ENCODE peak calls at places on chromosomes 12 and 14, in seven cellular contexts. One of them, this sample, is unnamed. For H3K9me3, the result is how much of the 10 kb centered on the place peaks cover.

GRCh38 chr14:103806805-103807204 is 40.6 kb downstream of the PPP1R13B start:
- DNase-seq in astrocyte: no peak
- DNase-seq in MM.1S: no peak
- DNase-seq in tibial artery: no peak
- DNase-seq in colonic mucosa: no peak
- DNase-seq in mammary epithelial cell: no peak
- DNase-seq in left ventricle myocardium inferior: no peak
- DNase-seq in this sample: no peak

GRCh38 chr12:11812558-11813421 is 163.3 kb downstream of the ETV6 start:
- DNase-seq in astrocyte: no peak
- DNase-seq in MM.1S: peak
- DNase-seq in tibial artery: no peak
- DNase-seq in colonic mucosa: peak
- DNase-seq in mammary epithelial cell: peak
- DNase-seq in left ventricle myocardium inferior: no peak
- DNase-seq in this sample: no peak

GRCh38 chr12:77362871-77363270 is 297.5 kb upstream of the E2F7 start:
- DNase-seq in astrocyte: no peak
- DNase-seq in MM.1S: no peak
- DNase-seq in tibial artery: no peak
- DNase-seq in colonic mucosa: no peak
- DNase-seq in mammary epithelial cell: no peak
- DNase-seq in left ventricle myocardium inferior: no peak
- DNase-seq in this sample: no peak

GRCh38 chr12:112153181-112153899 is 28.0 kb downstream of the TRAFD1 start:
- DNase-seq in astrocyte: no peak
- DNase-seq in MM.1S: no peak
- DNase-seq in tibial artery: no peak
- DNase-seq in colonic mucosa: no peak
- DNase-seq in mammary epithelial cell: no peak
- DNase-seq in left ventricle myocardium inferior: no peak
- DNase-seq in this sample: no peak

GRCh38 chr12:62166525-62166924 is 93.7 kb upstream of the USP15 start:
- DNase-seq in astrocyte: no peak
- DNase-seq in MM.1S: no peak
- DNase-seq in tibial artery: no peak
- DNase-seq in colonic mucosa: no peak
- DNase-seq in mammary epithelial cell: no peak
- DNase-seq in left ventricle myocardium inferior: no peak
- DNase-seq in this sample: no peak

GRCh38 chr14:37230551-37231194 is 32.9 kb downstream of the MIPOL1 start:
- DNase-seq in astrocyte: peak
- DNase-seq in MM.1S: peak
- DNase-seq in tibial artery: no peak
- DNase-seq in colonic mucosa: no peak
- DNase-seq in mammary epithelial cell: peak
- DNase-seq in left ventricle myocardium inferior: no peak
- DNase-seq in this sample: peak

GRCh38 chr14:47626151-47627035 is 49.0 kb downstream of the MDGA2 start:
- DNase-seq in astrocyte: no peak
- DNase-seq in MM.1S: no peak
- DNase-seq in tibial artery: no peak
- DNase-seq in colonic mucosa: no peak
- DNase-seq in mammary epithelial cell: no peak
- DNase-seq in left ventricle myocardium inferior: no peak
- DNase-seq in this sample: no peak

GRCh38 chr14:101559624-101560533 is 1.4 kb upstream of the DIO3 start:
- DNase-seq in astrocyte: peak
- DNase-seq in MM.1S: no peak
- DNase-seq in tibial artery: no peak
- DNase-seq in colonic mucosa: no peak
- DNase-seq in mammary epithelial cell: no peak
- DNase-seq in left ventricle myocardium inferior: peak
- DNase-seq in this sample: no peak

GRCh38 chr14:31876741-31877140 is 200.4 kb upstream of the ARHGAP5 start:
- DNase-seq in astrocyte: no peak
- DNase-seq in MM.1S: no peak
- DNase-seq in tibial artery: no peak
- DNase-seq in colonic mucosa: no peak
- DNase-seq in mammary epithelial cell: no peak
- DNase-seq in left ventricle myocardium inferior: no peak
- DNase-seq in this sample: no peak

GRCh38 chr12:12379831-12380730 is 23.2 kb downstream of the BORCS5 start:
- DNase-seq in astrocyte: no peak
- DNase-seq in MM.1S: no peak
- DNase-seq in tibial artery: no peak
- DNase-seq in colonic mucosa: no peak
- DNase-seq in mammary epithelial cell: no peak
- DNase-seq in left ventricle myocardium inferior: no peak
- DNase-seq in this sample: peak

GRCh38 chr12:52005903-52006703 is 643 bp upstream of the TAMALIN start:
- DNase-seq in astrocyte: no peak
- DNase-seq in MM.1S: no peak
- DNase-seq in tibial artery: peak
- DNase-seq in colonic mucosa: peak
- DNase-seq in mammary epithelial cell: no peak
- DNase-seq in left ventricle myocardium inferior: no peak
- DNase-seq in this sample: peak

GRCh38 chr12:54229624-54230212 is 40.9 kb upstream of the SMUG1 start:
- DNase-seq in astrocyte: peak
- DNase-seq in MM.1S: no peak
- DNase-seq in tibial artery: no peak
- DNase-seq in colonic mucosa: no peak
- DNase-seq in mammary epithelial cell: peak
- DNase-seq in left ventricle myocardium inferior: no peak
- DNase-seq in this sample: no peak

GRCh38 chr12:124286946-124287345 is 7.9 kb upstream of the RFLNA start:
- DNase-seq in astrocyte: no peak
- DNase-seq in MM.1S: no peak
- DNase-seq in tibial artery: no peak
- DNase-seq in colonic mucosa: no peak
- DNase-seq in mammary epithelial cell: no peak
- DNase-seq in left ventricle myocardium inferior: no peak
- DNase-seq in this sample: no peak

GRCh38 chr14:103685276-103686211 is 29.7 kb downstream of the XRCC3 start:
- DNase-seq in astrocyte: no peak
- DNase-seq in MM.1S: no peak
- DNase-seq in tibial artery: no peak
- DNase-seq in colonic mucosa: no peak
- DNase-seq in mammary epithelial cell: no peak
- DNase-seq in left ventricle myocardium inferior: no peak
- DNase-seq in this sample: no peak

GRCh38 chr12:41795910-41796309 is 348.8 kb downstream of the GXYLT1 start:
- DNase-seq in astrocyte: no peak
- DNase-seq in MM.1S: no peak
- DNase-seq in tibial artery: no peak
- DNase-seq in colonic mucosa: no peak
- DNase-seq in mammary epithelial cell: no peak
- DNase-seq in left ventricle myocardium inferior: no peak
- DNase-seq in this sample: no peak

GRCh38 chr12:76944892-76945291 is 66.1 kb upstream of the CSRP2 start:
- DNase-seq in astrocyte: no peak
- DNase-seq in MM.1S: no peak
- DNase-seq in tibial artery: no peak
- DNase-seq in colonic mucosa: no peak
- DNase-seq in mammary epithelial cell: no peak
- DNase-seq in left ventricle myocardium inferior: no peak
- DNase-seq in this sample: no peak

GRCh38 chr14:51093371-51094281 is 1.3 kb downstream of the TRIM9 start:
- DNase-seq in astrocyte: no peak
- DNase-seq in MM.1S: no peak
- DNase-seq in tibial artery: no peak
- DNase-seq in colonic mucosa: peak
- DNase-seq in mammary epithelial cell: peak
- DNase-seq in left ventricle myocardium inferior: peak
- DNase-seq in this sample: peak

GRCh38 chr14:87837306-87837705 is 155.7 kb downstream of the GALC start:
- DNase-seq in astrocyte: no peak
- DNase-seq in MM.1S: no peak
- DNase-seq in tibial artery: no peak
- DNase-seq in colonic mucosa: no peak
- DNase-seq in mammary epithelial cell: no peak
- DNase-seq in left ventricle myocardium inferior: no peak
- DNase-seq in this sample: no peak

GRCh38 chr12:24754690-24755638 is 193.9 kb downstream of the BCAT1 start:
- DNase-seq in astrocyte: peak
- DNase-seq in MM.1S: no peak
- DNase-seq in tibial artery: no peak
- DNase-seq in colonic mucosa: no peak
- DNase-seq in mammary epithelial cell: peak
- DNase-seq in left ventricle myocardium inferior: no peak
- DNase-seq in this sample: no peak

GRCh38 chr14:26636571-26636970 is 38.7 kb upstream of the NOVA1 start:
- DNase-seq in astrocyte: peak
- DNase-seq in MM.1S: no peak
- DNase-seq in tibial artery: no peak
- DNase-seq in colonic mucosa: no peak
- DNase-seq in mammary epithelial cell: no peak
- DNase-seq in left ventricle myocardium inferior: no peak
- DNase-seq in this sample: no peak
- H3K4me3 ChIP-seq in astrocyte: no peak
- H3K4me3 ChIP-seq in MM.1S: no peak
- H3K4me3 ChIP-seq in tibial artery: peak
- H3K4me3 ChIP-seq in colonic mucosa: no peak
- H3K4me3 ChIP-seq in mammary epithelial cell: no peak
- H3K4me3 ChIP-seq in left ventricle myocardium inferior: peak
- H3K4me3 ChIP-seq in this sample: no peak

GRCh38 chr12:109871678-109872314 is 8.5 kb downstream of the GLTP start:
- DNase-seq in astrocyte: no peak
- DNase-seq in MM.1S: no peak
- DNase-seq in tibial artery: no peak
- DNase-seq in colonic mucosa: peak
- DNase-seq in mammary epithelial cell: no peak
- DNase-seq in left ventricle myocardium inferior: no peak
- DNase-seq in this sample: no peak
- H3K27ac ChIP-seq in astrocyte: no peak
- H3K27ac ChIP-seq in MM.1S: no peak
- H3K27ac ChIP-seq in tibial artery: no peak
- H3K27ac ChIP-seq in colonic mucosa: peak
- H3K27ac ChIP-seq in mammary epithelial cell: no peak
- H3K27ac ChIP-seq in left ventricle myocardium inferior: no peak
- H3K27ac ChIP-seq in this sample: no peak

GRCh38 chr12:34599530-34600513 is 577.5 kb downstream of the ALG10 start:
- DNase-seq in astrocyte: no peak
- DNase-seq in MM.1S: no peak
- DNase-seq in tibial artery: peak
- DNase-seq in colonic mucosa: no peak
- DNase-seq in mammary epithelial cell: no peak
- DNase-seq in left ventricle myocardium inferior: no peak
- DNase-seq in this sample: no peak

GRCh38 chr12:34595749-34596733 is 573.7 kb downstream of the ALG10 start:
- DNase-seq in astrocyte: no peak
- DNase-seq in MM.1S: no peak
- DNase-seq in tibial artery: peak
- DNase-seq in colonic mucosa: no peak
- DNase-seq in mammary epithelial cell: no peak
- DNase-seq in left ventricle myocardium inferior: no peak
- DNase-seq in this sample: no peak

GRCh38 chr12:34598851-34599529 is 576.7 kb downstream of the ALG10 start:
- DNase-seq in astrocyte: no peak
- DNase-seq in MM.1S: no peak
- DNase-seq in tibial artery: peak
- DNase-seq in colonic mucosa: no peak
- DNase-seq in mammary epithelial cell: no peak
- DNase-seq in left ventricle myocardium inferior: no peak
- DNase-seq in this sample: no peak

GRCh38 chr12:34598352-34598827 is 576.1 kb downstream of the ALG10 start:
- DNase-seq in astrocyte: no peak
- DNase-seq in MM.1S: no peak
- DNase-seq in tibial artery: peak
- DNase-seq in colonic mucosa: no peak
- DNase-seq in mammary epithelial cell: no peak
- DNase-seq in left ventricle myocardium inferior: no peak
- DNase-seq in this sample: no peak

DNA sequence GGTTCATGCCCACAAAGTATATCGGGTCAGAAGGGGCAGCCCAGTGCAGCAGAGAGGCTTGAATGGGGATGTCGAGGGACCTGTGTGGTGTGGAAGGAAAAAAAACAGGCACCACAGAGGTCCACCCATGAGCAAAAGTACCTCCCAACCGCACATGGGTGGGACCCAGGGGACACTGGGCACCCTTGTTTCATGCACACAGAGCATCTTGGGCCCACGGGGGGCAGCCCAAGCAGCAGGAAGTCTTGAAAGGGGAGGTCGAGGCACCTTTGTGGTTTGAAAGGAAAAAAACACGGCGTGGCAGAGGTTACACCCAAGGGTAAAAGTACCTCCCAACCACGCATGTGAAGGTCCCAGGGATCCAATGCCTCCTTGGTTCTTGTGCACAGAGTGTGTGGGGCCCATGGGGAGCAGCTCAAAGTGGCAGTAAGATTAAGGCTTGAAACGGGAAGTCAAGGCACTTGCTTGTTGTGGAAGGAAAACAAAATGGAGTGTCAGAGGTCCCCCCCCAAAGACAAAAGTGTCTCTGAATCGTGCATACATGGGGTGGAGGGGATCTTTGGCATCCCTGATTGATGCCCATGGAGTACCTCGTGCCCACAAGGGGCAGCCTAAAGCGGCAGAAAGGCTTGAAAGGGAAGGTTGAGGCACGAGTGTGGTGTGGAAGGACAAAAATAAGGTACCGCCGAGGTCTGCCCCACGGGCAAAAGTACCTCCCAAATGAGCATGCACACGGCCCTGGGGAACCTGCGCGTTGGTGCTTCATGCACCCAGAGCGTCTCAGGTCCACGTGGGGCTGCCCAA is 575.5 kb downstream of the ALG10 start:
- DNase-seq in astrocyte: no peak
- DNase-seq in MM.1S: no peak
- DNase-seq in tibial artery: peak
- DNase-seq in colonic mucosa: no peak
- DNase-seq in mammary epithelial cell: no peak
- DNase-seq in left ventricle myocardium inferior: no peak
- DNase-seq in this sample: no peak
- H3K9me3 ChIP-seq in astrocyte: under half
- H3K9me3 ChIP-seq in MM.1S: under half
- H3K9me3 ChIP-seq in tibial artery: under half
- H3K9me3 ChIP-seq in colonic mucosa: under half
- H3K9me3 ChIP-seq in mammary epithelial cell: half or more
- H3K9me3 ChIP-seq in left ventricle myocardium inferior: half or more
- H3K9me3 ChIP-seq in this sample: under half

DNA sequence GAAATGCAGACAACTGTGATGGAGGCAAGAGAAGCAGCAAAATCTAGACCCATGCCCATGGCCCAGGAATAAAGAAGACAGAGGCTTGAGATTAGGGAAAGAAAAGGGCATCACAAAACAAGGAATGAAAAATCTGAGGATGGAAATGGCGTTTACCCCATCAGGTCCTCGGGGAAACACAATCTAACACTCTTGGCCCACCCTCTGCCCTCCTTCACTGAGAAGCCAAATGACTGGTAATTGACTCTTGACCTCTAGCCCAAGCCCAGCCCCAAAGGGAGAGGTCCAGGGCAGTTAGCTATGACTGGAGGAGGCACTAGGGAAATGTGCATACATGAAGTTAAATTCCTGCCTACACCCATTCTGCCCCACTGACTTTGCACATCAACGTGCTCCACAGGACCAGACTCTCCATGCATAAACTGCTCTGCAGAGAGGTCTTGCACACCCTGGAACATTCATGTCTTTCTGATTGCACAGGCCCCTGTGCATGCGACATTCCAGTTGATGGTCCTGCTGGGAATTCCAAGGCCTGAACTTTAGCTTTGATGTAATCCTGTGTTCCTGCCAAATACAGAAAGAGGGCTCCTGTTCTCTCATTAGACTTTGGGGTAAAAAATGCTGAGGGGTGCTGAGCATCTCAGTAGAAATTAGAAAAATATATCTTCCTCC is 5.7 kb downstream of the ZFHX2 start:
- DNase-seq in astrocyte: no peak
- DNase-seq in MM.1S: no peak
- DNase-seq in tibial artery: no peak
- DNase-seq in colonic mucosa: no peak
- DNase-seq in mammary epithelial cell: no peak
- DNase-seq in left ventricle myocardium inferior: no peak
- DNase-seq in this sample: no peak
- H3K4me3 ChIP-seq in astrocyte: no peak
- H3K4me3 ChIP-seq in MM.1S: no peak
- H3K4me3 ChIP-seq in tibial artery: no peak
- H3K4me3 ChIP-seq in colonic mucosa: no peak
- H3K4me3 ChIP-seq in mammary epithelial cell: no peak
- H3K4me3 ChIP-seq in left ventricle myocardium inferior: no peak
- H3K4me3 ChIP-seq in this sample: no peak

This sample was measured in CD4-positive, alpha-beta memory T cell.